ENCODE peak calls at places on chromosomes 12 and 14, in four cellular contexts. One of them, this sample, is unnamed.
A peak's percentile ranks its signal among the peaks of the same experiment; 100 is the strongest.

GRCh38 chr12:9244894-9245293 is 36.7 kb upstream of the PZP start:
- DNase-seq in Panc1: no peak
- DNase-seq in H1: no peak
- DNase-seq in stomach: no peak
- DNase-seq in this sample: no peak

GRCh38 chr12:62261876-62262275 is 1.7 kb downstream of the USP15 start:
- DNase-seq in Panc1: no peak
- DNase-seq in H1: no peak
- DNase-seq in stomach: no peak
- DNase-seq in this sample: no peak

GRCh38 chr12:80648866-80649265 is 58.6 kb upstream of the MYF6 start:
- DNase-seq in Panc1: no peak
- DNase-seq in H1: no peak
- DNase-seq in stomach: no peak
- DNase-seq in this sample: no peak

GRCh38 chr12:124910561-124911478 is 3.6 kb downstream of the UBC start:
- DNase-seq in Panc1: no peak
- DNase-seq in H1: no peak
- DNase-seq in stomach: no peak
- DNase-seq in this sample: no peak

GRCh38 chr12:105406497-105406896 is 76.0 kb downstream of the C12orf75 start:
- DNase-seq in Panc1: no peak
- DNase-seq in H1: no peak
- DNase-seq in stomach: no peak
- DNase-seq in this sample: no peak

GRCh38 chr12:22229652-22230279 is 104.7 kb downstream of the ST8SIA1 start:
- DNase-seq in Panc1: no peak
- DNase-seq in H1: no peak
- DNase-seq in stomach: no peak
- DNase-seq in this sample: no peak

GRCh38 chr14:98952595-98953325 is 319.2 kb downstream of the BCL11B start:
- DNase-seq in Panc1: peak; percentile 1
- DNase-seq in H1: no peak
- DNase-seq in stomach: no peak
- DNase-seq in this sample: no peak

GRCh38 chr14:60563113-60563512 is 54.2 kb downstream of the SIX6 start:
- DNase-seq in Panc1: no peak
- DNase-seq in H1: no peak
- DNase-seq in stomach: no peak
- DNase-seq in this sample: no peak

GRCh38 chr12:21642707-21643389 is 14.8 kb downstream of the LDHB start:
- DNase-seq in Panc1: no peak
- DNase-seq in H1: no peak
- DNase-seq in stomach: no peak
- DNase-seq in this sample: no peak

GRCh38 chr12:47735649-47736048 is 10.4 kb upstream of the ENDOU start:
- DNase-seq in Panc1: no peak
- DNase-seq in H1: no peak
- DNase-seq in stomach: no peak
- DNase-seq in this sample: no peak

GRCh38 chr12:122729583-122730214 is 945 bp downstream of the HCAR1 start:
- DNase-seq in Panc1: no peak
- DNase-seq in H1: no peak
- DNase-seq in stomach: no peak
- DNase-seq in this sample: no peak

GRCh38 chr14:75126121-75126544 is 715 bp downstream of the NEK9 start:
- DNase-seq in Panc1: no peak
- DNase-seq in H1: no peak
- DNase-seq in stomach: no peak
- DNase-seq in this sample: peak; percentile 22

GRCh38 chr12:12784911-12785814 is at the start of gene APOLD1:
- DNase-seq in Panc1: no peak
- DNase-seq in H1: peak; percentile 49
- DNase-seq in stomach: no peak
- DNase-seq in this sample: no peak

GRCh38 chr12:52007982-52008510 is 1.3 kb downstream of the TAMALIN start:
- DNase-seq in Panc1: no peak
- DNase-seq in H1: no peak
- DNase-seq in stomach: no peak
- DNase-seq in this sample: no peak

GRCh38 chr12:4307593-4308333 is 13.2 kb upstream of the TIGAR start:
- DNase-seq in Panc1: peak; percentile 33
- DNase-seq in H1: peak; percentile 80
- DNase-seq in stomach: peak; percentile 77
- DNase-seq in this sample: no peak

GRCh38 chr12:52029686-52030085 is 21.6 kb upstream of the NR4A1 start:
- DNase-seq in Panc1: no peak
- DNase-seq in H1: peak; percentile 71
- DNase-seq in stomach: peak; percentile 37
- DNase-seq in this sample: no peak

GRCh38 chr12:48764521-48764920 is 24.4 kb downstream of the ADCY6 start:
- DNase-seq in Panc1: no peak
- DNase-seq in H1: no peak
- DNase-seq in stomach: peak; percentile 52
- DNase-seq in this sample: no peak

GRCh38 chr14:67757175-67757574 is 55.5 kb downstream of the RDH12 start:
- DNase-seq in Panc1: no peak
- DNase-seq in H1: no peak
- DNase-seq in stomach: no peak
- DNase-seq in this sample: no peak

GRCh38 chr14:69300601-69301221 is 40.8 kb downstream of the GALNT16 start:
- DNase-seq in Panc1: no peak
- DNase-seq in H1: peak; percentile 35
- DNase-seq in stomach: no peak
- DNase-seq in this sample: no peak

GRCh38 chr12:121400332-121401139 is 618 bp downstream of the RNF34 start:
- DNase-seq in Panc1: no peak
- DNase-seq in H1: no peak
- DNase-seq in stomach: peak; percentile 44
- DNase-seq in this sample: no peak

GRCh38 chr14:72907886-72908285 is 14.0 kb upstream of the DPF3 start:
- DNase-seq in Panc1: no peak
- DNase-seq in H1: no peak
- DNase-seq in stomach: no peak
- DNase-seq in this sample: no peak

GRCh38 chr12:29041621-29042020 is 107.5 kb upstream of the FAR2 start:
- DNase-seq in Panc1: peak; percentile 65
- DNase-seq in H1: no peak
- DNase-seq in stomach: no peak
- DNase-seq in this sample: no peak

GRCh38 chr14:31037709-31038221 is 11.6 kb upstream of the STRN3 start:
- DNase-seq in Panc1: no peak
- DNase-seq in H1: no peak
- DNase-seq in stomach: no peak
- DNase-seq in this sample: no peak

GRCh38 chr12:97148941-97149559 is 242.0 kb downstream of the NEDD1 start:
- DNase-seq in Panc1: peak; percentile 51
- DNase-seq in H1: peak; percentile 88
- DNase-seq in stomach: peak; percentile 68
- DNase-seq in this sample: peak; percentile 26

GRCh38 chr14:21263284-21264024 is 5.8 kb downstream of the HNRNPC start:
- DNase-seq in Panc1: no peak
- DNase-seq in H1: peak; percentile 19
- DNase-seq in stomach: no peak
- DNase-seq in this sample: no peak

GRCh38 chr14:67167420-67168109 is 21.7 kb upstream of the GARIN2 start:
- DNase-seq in Panc1: no peak
- DNase-seq in H1: no peak
- DNase-seq in stomach: no peak
- DNase-seq in this sample: no peak

GRCh38 chr14:102540310-102541028 is 30.9 kb upstream of the ANKRD9 start:
- DNase-seq in Panc1: no peak
- DNase-seq in H1: no peak
- DNase-seq in stomach: no peak
- DNase-seq in this sample: no peak

GRCh38 chr12:77924703-77925102 is 94.0 kb downstream of the NAV3 start:
- DNase-seq in Panc1: no peak
- DNase-seq in H1: no peak
- DNase-seq in stomach: no peak
- DNase-seq in this sample: no peak

DNA sequence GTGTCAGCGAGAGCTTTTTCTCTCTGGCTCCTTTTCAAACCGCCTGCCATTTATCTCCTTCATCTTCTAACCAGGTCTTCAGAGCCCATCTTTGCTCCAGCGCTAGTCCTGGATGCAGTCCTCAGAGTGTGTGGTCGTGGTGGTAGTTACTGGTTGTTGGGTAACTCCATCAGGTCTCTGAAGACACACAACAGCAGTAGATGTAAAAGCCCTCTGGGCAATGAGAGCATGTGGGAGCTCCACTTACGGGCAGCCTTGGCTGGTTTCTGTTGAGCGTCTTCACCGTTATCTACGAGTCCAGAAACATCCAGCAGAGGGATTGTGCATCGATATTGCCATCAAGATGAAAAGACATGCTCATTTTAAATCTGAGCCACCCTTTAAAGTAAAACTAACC is 61.2 kb downstream of the FBXL14 start:
- DNase-seq in Panc1: no peak
- DNase-seq in H1: no peak
- DNase-seq in stomach: no peak
- DNase-seq in this sample: no peak
- TF ChIP-seq CTCF in Panc1: no peak
- TF ChIP-seq CTCF in H1: no peak
- TF ChIP-seq CTCF in stomach: no peak
- TF ChIP-seq CTCF in this sample: no peak

GRCh38 chr12:98291828-98292227 is 223.6 kb upstream of the TMPO start:
- DNase-seq in Panc1: no peak
- DNase-seq in H1: no peak
- DNase-seq in stomach: no peak
- DNase-seq in this sample: no peak
- TF ChIP-seq POLR2AphosphoS5 in Panc1: no peak
- TF ChIP-seq POLR2AphosphoS5 in H1: no peak
- TF ChIP-seq POLR2AphosphoS5 in stomach: no peak
- TF ChIP-seq POLR2AphosphoS5 in this sample: no peak

DNA sequence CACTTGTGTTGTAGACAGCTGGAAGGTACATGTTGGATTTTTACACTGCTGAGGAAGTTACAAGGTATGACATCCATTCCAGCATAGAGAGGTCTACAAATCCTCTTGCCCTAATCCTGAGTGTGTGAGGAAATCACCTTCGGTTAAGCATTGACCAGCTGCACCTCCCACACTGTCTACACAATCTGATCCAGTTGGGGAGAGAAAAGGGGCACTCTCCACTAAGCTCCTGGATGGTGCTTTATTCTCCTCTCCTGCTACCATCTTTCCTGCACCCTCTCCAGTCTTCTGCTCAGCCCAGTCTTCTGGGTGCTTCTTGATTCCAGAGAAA is at the start of gene OR6J1:
- DNase-seq in Panc1: no peak
- DNase-seq in H1: no peak
- DNase-seq in stomach: no peak
- DNase-seq in this sample: no peak
- TF ChIP-seq CTCF in Panc1: peak; percentile 24
- TF ChIP-seq CTCF in H1: no peak
- TF ChIP-seq CTCF in stomach: no peak
- TF ChIP-seq CTCF in this sample: no peak

GRCh38 chr12:2341871-2342270 is 289.1 kb downstream of the CACNA1C start:
- DNase-seq in Panc1: no peak
- DNase-seq in H1: no peak
- DNase-seq in stomach: no peak
- DNase-seq in this sample: peak; percentile 47
- TF ChIP-seq POLR2AphosphoS5 in Panc1: no peak
- TF ChIP-seq POLR2AphosphoS5 in H1: no peak
- TF ChIP-seq POLR2AphosphoS5 in stomach: no peak
- TF ChIP-seq POLR2AphosphoS5 in this sample: no peak

GRCh38 chr12:27922591-27923139 is 49.9 kb downstream of the PTHLH start:
- DNase-seq in Panc1: no peak
- DNase-seq in H1: no peak
- DNase-seq in stomach: no peak
- DNase-seq in this sample: no peak

GRCh38 chr12:27924350-27925140 is 48.0 kb downstream of the PTHLH start:
- DNase-seq in Panc1: no peak
- DNase-seq in H1: no peak
- DNase-seq in stomach: no peak
- DNase-seq in this sample: no peak

GRCh38 chr12:27915536-27915935 is 57.0 kb downstream of the PTHLH start:
- DNase-seq in Panc1: no peak
- DNase-seq in H1: no peak
- DNase-seq in stomach: no peak
- DNase-seq in this sample: no peak

GRCh38 chr12:27914956-27915355 is 57.6 kb downstream of the PTHLH start:
- DNase-seq in Panc1: no peak
- DNase-seq in H1: no peak
- DNase-seq in stomach: no peak
- DNase-seq in this sample: no peak

GRCh38 chr12:27919671-27920235 is 52.8 kb downstream of the PTHLH start:
- DNase-seq in Panc1: no peak
- DNase-seq in H1: no peak
- DNase-seq in stomach: no peak
- DNase-seq in this sample: no peak
- TF ChIP-seq CTCF in Panc1: no peak
- TF ChIP-seq CTCF in H1: no peak
- TF ChIP-seq CTCF in stomach: no peak
- TF ChIP-seq CTCF in this sample: no peak

GRCh38 chr14:51939211-51939705 is 50.1 kb upstream of the RTRAF start:
- DNase-seq in Panc1: no peak
- DNase-seq in H1: no peak
- DNase-seq in stomach: no peak
- DNase-seq in this sample: no peak
- TF ChIP-seq POLR2AphosphoS5 in Panc1: no peak
- TF ChIP-seq POLR2AphosphoS5 in H1: no peak
- TF ChIP-seq POLR2AphosphoS5 in stomach: no peak
- TF ChIP-seq POLR2AphosphoS5 in this sample: no peak

GRCh38 chr14:64092338-64092737 is 201.8 kb downstream of the ESR2 start:
- DNase-seq in Panc1: no peak
- DNase-seq in H1: no peak
- DNase-seq in stomach: no peak
- DNase-seq in this sample: no peak
- TF ChIP-seq CTCF in Panc1: no peak
- TF ChIP-seq CTCF in H1: no peak
- TF ChIP-seq CTCF in stomach: no peak
- TF ChIP-seq CTCF in this sample: no peak

GRCh38 chr12:56080556-56081138 is 682 bp downstream of the ERBB3 start:
- DNase-seq in Panc1: no peak
- DNase-seq in H1: peak; percentile 66
- DNase-seq in stomach: peak; percentile 70
- DNase-seq in this sample: no peak

GRCh38 chr12:56082382-56082781 is 2.4 kb downstream of the ERBB3 start:
- DNase-seq in Panc1: no peak
- DNase-seq in H1: no peak
- DNase-seq in stomach: no peak
- DNase-seq in this sample: no peak

GRCh38 chr12:56082967-56083366 is 3.0 kb downstream of the ERBB3 start:
- DNase-seq in Panc1: no peak
- DNase-seq in H1: no peak
- DNase-seq in stomach: no peak
- DNase-seq in this sample: no peak

GRCh38 chr12:56079729-56080555 is at the start of gene ERBB3:
- DNase-seq in Panc1: peak; percentile 36
- DNase-seq in H1: peak; percentile 87
- DNase-seq in stomach: peak; percentile 89
- DNase-seq in this sample: peak; percentile 64

GRCh38 chr12:56081393-56082347 is 1.7 kb downstream of the ERBB3 start:
- DNase-seq in Panc1: no peak
- DNase-seq in H1: no peak
- DNase-seq in stomach: peak; percentile 82
- DNase-seq in this sample: no peak
- TF ChIP-seq POLR2AphosphoS5 in Panc1: no peak
- TF ChIP-seq POLR2AphosphoS5 in H1: no peak
- TF ChIP-seq POLR2AphosphoS5 in stomach: no peak
- TF ChIP-seq POLR2AphosphoS5 in this sample: no peak

GRCh38 chr14:106044949-106045596 is 518.7 kb downstream of the TMEM121 start:
- DNase-seq in Panc1: peak; percentile 2
- DNase-seq in H1: peak; percentile 40
- DNase-seq in stomach: peak; percentile 60
- DNase-seq in this sample: peak; percentile 76
- TF ChIP-seq CTCF in Panc1: peak; percentile 76
- TF ChIP-seq CTCF in H1: peak; percentile 24
- TF ChIP-seq CTCF in stomach: peak; percentile 14
- TF ChIP-seq CTCF in this sample: peak; percentile 89